ENCODE peak calls at places on chromosomes 3 and 15, in five cellular contexts. U, P, R, Z and E are unnamed samples.

GRCh38 chr15:40743921-40744809 is 10.9 kb downstream of the RMDN3 start:
- DNase-seq in P (no peak), U (peak; percentile 47), R (no peak), Z (no peak), E (no peak)

GRCh38 chr3:149571381-149571780 is 86.4 kb downstream of the WWTR1 start:
- DNase-seq in R (no peak), P (no peak), U (no peak), Z (no peak), E (no peak)

GRCh38 chr15:65209701-65210643 is 1.3 kb downstream of the CILP start:
- DNase-seq in U (peak; percentile 12), Z (no peak), P (no peak), R (no peak), E (no peak)

GRCh38 chr3:152719264-152719663 is 115.7 kb upstream of the P2RY1 start:
- DNase-seq in Z (no peak), U (peak; percentile 35), P (no peak), R (no peak), E (no peak)

GRCh38 chr3:86995537-86995936 is 4.6 kb upstream of the VGLL3 start:
- DNase-seq in P (no peak), Z (no peak), R (no peak), U (peak; percentile 84), E (no peak)

GRCh38 chr3:197501496-197501878 is 54.3 kb downstream of the BDH1 start:
- DNase-seq in P (peak; percentile 6), Z (no peak), R (peak; percentile 50), U (no peak), E (no peak)

GRCh38 chr3:46208167-46208704 is at the start of gene CCR1:
- DNase-seq in U (no peak), P (no peak), Z (no peak), R (no peak), E (no peak)

GRCh38 chr3:4763604-4764247 is 215.5 kb upstream of the BHLHE40 start:
- DNase-seq in Z (no peak), U (no peak), P (no peak), R (no peak), E (no peak)

GRCh38 chr15:31262143-31262530 is 64.5 kb upstream of the KLF13 start:
- DNase-seq in U (no peak), Z (no peak), P (no peak), R (no peak), E (no peak)

GRCh38 chr3:87287025-87287424 is 10.6 kb upstream of the POU1F1 start:
- DNase-seq in Z (no peak), U (peak; percentile 21), P (no peak), R (no peak), E (no peak)

GRCh38 chr3:11060500-11061251 is 68.1 kb downstream of the SLC6A1 start:
- DNase-seq in Z (no peak), U (peak; percentile 29), R (peak; percentile 79), P (peak; percentile 32), E (peak; percentile 6)

GRCh38 chr3:13244695-13245449 is 171.6 kb upstream of the IQSEC1 start:
- DNase-seq in U (no peak), P (no peak), R (no peak), Z (no peak), E (no peak)

GRCh38 chr3:42476225-42477160 is 25.9 kb upstream of the VIPR1 start:
- DNase-seq in Z (no peak), P (no peak), R (peak; percentile 14), U (no peak), E (no peak)

GRCh38 chr3:159771865-159772611 is 216.6 kb upstream of the IL12A start:
- DNase-seq in R (no peak), Z (no peak), U (no peak), P (no peak), E (no peak)

GRCh38 chr3:66825421-66825820 is 172.7 kb upstream of the KBTBD8 start:
- DNase-seq in P (no peak), U (no peak), R (no peak), Z (no peak), E (no peak)

GRCh38 chr3:168024537-168024941 is 71.2 kb downstream of the GOLIM4 start:
- DNase-seq in R (peak; percentile 83), Z (no peak), U (peak; percentile 87), P (peak; percentile 63), E (peak; percentile 99)

GRCh38 chr15:98649621-98649995 is 1.3 kb downstream of the IGF1R start:
- DNase-seq in Z (peak; percentile 29), R (peak; percentile 53), P (no peak), U (no peak), E (no peak)

GRCh38 chr3:61855211-61855610 is 293.8 kb downstream of the PTPRG start:
- DNase-seq in R (no peak), P (no peak), Z (no peak), U (no peak), E (no peak)

GRCh38 chr15:68176601-68177000 is 28.5 kb downstream of the CALML4 start:
- DNase-seq in R (no peak), P (no peak), U (no peak), Z (no peak), E (no peak)

GRCh38 chr3:128426128-128426921 is 40.4 kb downstream of the DNAJB8 start:
- DNase-seq in Z (peak; percentile 10), U (no peak), R (peak; percentile 66), P (peak; percentile 28), E (no peak)

GRCh38 chr3:143958966-143959365 is 12.7 kb upstream of the DIPK2A start:
- DNase-seq in Z (no peak), U (no peak), R (no peak), P (no peak), E (no peak)